ENCODE peak calls at places on chromosomes 13 and 19, in eight cellular contexts. One of them, this sample, is unnamed.

GRCh38 chr19:47231215-47232054 is 436 bp upstream of the BBC3 start:
- DNase-seq in GM23248: peak; percentile 93
- DNase-seq in CD8-positive, alpha-beta memory T cell: peak; percentile 90
- DNase-seq in heart right ventricle: peak; percentile 92
- DNase-seq in SJCRH30: peak; percentile 79
- DNase-seq in MM.1S: peak; percentile 86
- DNase-seq in left lung: peak; percentile 93
- DNase-seq in CD4-positive, alpha-beta memory T cell: peak; percentile 90
- DNase-seq in this sample: peak; percentile 94

GRCh38 chr19:46813570-46814358 is 25.4 kb upstream of the SLC1A5 start:
- DNase-seq in GM23248: no peak
- DNase-seq in CD8-positive, alpha-beta memory T cell: no peak
- DNase-seq in heart right ventricle: peak; percentile 78
- DNase-seq in SJCRH30: peak; percentile 40
- DNase-seq in MM.1S: no peak
- DNase-seq in left lung: peak; percentile 77
- DNase-seq in CD4-positive, alpha-beta memory T cell: no peak
- DNase-seq in this sample: no peak

GRCh38 chr13:22561581-22561980 is 619.2 kb upstream of the SGCG start:
- DNase-seq in GM23248: no peak
- DNase-seq in CD8-positive, alpha-beta memory T cell: no peak
- DNase-seq in heart right ventricle: no peak
- DNase-seq in SJCRH30: peak; percentile 42
- DNase-seq in MM.1S: no peak
- DNase-seq in left lung: no peak
- DNase-seq in CD4-positive, alpha-beta memory T cell: no peak
- DNase-seq in this sample: no peak

GRCh38 chr13:30520571-30520970 is 54.8 kb upstream of the HMGB1 start:
- DNase-seq in GM23248: peak; percentile 93
- DNase-seq in CD8-positive, alpha-beta memory T cell: no peak
- DNase-seq in heart right ventricle: no peak
- DNase-seq in SJCRH30: no peak
- DNase-seq in MM.1S: no peak
- DNase-seq in left lung: no peak
- DNase-seq in CD4-positive, alpha-beta memory T cell: no peak
- DNase-seq in this sample: no peak

GRCh38 chr13:67619987-67620386 is 389.9 kb upstream of the PCDH9 start:
- DNase-seq in GM23248: no peak
- DNase-seq in CD8-positive, alpha-beta memory T cell: no peak
- DNase-seq in heart right ventricle: no peak
- DNase-seq in SJCRH30: no peak
- DNase-seq in MM.1S: no peak
- DNase-seq in left lung: no peak
- DNase-seq in CD4-positive, alpha-beta memory T cell: no peak
- DNase-seq in this sample: no peak

GRCh38 chr13:101624210-101624922 is 171.9 kb downstream of the ITGBL1 start:
- DNase-seq in GM23248: no peak
- DNase-seq in CD8-positive, alpha-beta memory T cell: no peak
- DNase-seq in heart right ventricle: no peak
- DNase-seq in SJCRH30: no peak
- DNase-seq in MM.1S: no peak
- DNase-seq in left lung: no peak
- DNase-seq in CD4-positive, alpha-beta memory T cell: peak; percentile 6
- DNase-seq in this sample: no peak

GRCh38 chr13:33078268-33078667 is 62.0 kb downstream of the KL start:
- DNase-seq in GM23248: no peak
- DNase-seq in CD8-positive, alpha-beta memory T cell: no peak
- DNase-seq in heart right ventricle: no peak
- DNase-seq in SJCRH30: no peak
- DNase-seq in MM.1S: no peak
- DNase-seq in left lung: no peak
- DNase-seq in CD4-positive, alpha-beta memory T cell: no peak
- DNase-seq in this sample: no peak

GRCh38 chr19:2524361-2524839 is 48.5 kb downstream of the GADD45B start:
- DNase-seq in GM23248: no peak
- DNase-seq in CD8-positive, alpha-beta memory T cell: no peak
- DNase-seq in heart right ventricle: no peak
- DNase-seq in SJCRH30: no peak
- DNase-seq in MM.1S: no peak
- DNase-seq in left lung: no peak
- DNase-seq in CD4-positive, alpha-beta memory T cell: no peak
- DNase-seq in this sample: no peak

GRCh38 chr13:41054919-41055619 is 6.2 kb upstream of the WBP4 start:
- DNase-seq in GM23248: peak; percentile 32
- DNase-seq in CD8-positive, alpha-beta memory T cell: no peak
- DNase-seq in heart right ventricle: no peak
- DNase-seq in SJCRH30: peak; percentile 24
- DNase-seq in MM.1S: no peak
- DNase-seq in left lung: no peak
- DNase-seq in CD4-positive, alpha-beta memory T cell: no peak
- DNase-seq in this sample: no peak

GRCh38 chr13:52852444-52852843 is 4.0 kb upstream of the PCDH8 start:
- DNase-seq in GM23248: no peak
- DNase-seq in CD8-positive, alpha-beta memory T cell: no peak
- DNase-seq in heart right ventricle: no peak
- DNase-seq in SJCRH30: no peak
- DNase-seq in MM.1S: no peak
- DNase-seq in left lung: no peak
- DNase-seq in CD4-positive, alpha-beta memory T cell: no peak
- DNase-seq in this sample: peak; percentile 15

GRCh38 chr19:56660381-56661105 is 11.0 kb downstream of the ZNF835 start:
- DNase-seq in GM23248: no peak
- DNase-seq in CD8-positive, alpha-beta memory T cell: no peak
- DNase-seq in heart right ventricle: peak; percentile 62
- DNase-seq in SJCRH30: peak; percentile 26
- DNase-seq in MM.1S: no peak
- DNase-seq in left lung: no peak
- DNase-seq in CD4-positive, alpha-beta memory T cell: no peak
- DNase-seq in this sample: no peak

GRCh38 chr19:3253270-3253669 is 28.8 kb downstream of the CELF5 start:
- DNase-seq in GM23248: no peak
- DNase-seq in CD8-positive, alpha-beta memory T cell: no peak
- DNase-seq in heart right ventricle: no peak
- DNase-seq in SJCRH30: peak; percentile 9
- DNase-seq in MM.1S: no peak
- DNase-seq in left lung: no peak
- DNase-seq in CD4-positive, alpha-beta memory T cell: no peak
- DNase-seq in this sample: no peak

GRCh38 chr13:36997716-36998427 is 1.3 kb downstream of the ALG5 start:
- DNase-seq in GM23248: peak; percentile 51
- DNase-seq in CD8-positive, alpha-beta memory T cell: no peak
- DNase-seq in heart right ventricle: no peak
- DNase-seq in SJCRH30: no peak
- DNase-seq in MM.1S: no peak
- DNase-seq in left lung: no peak
- DNase-seq in CD4-positive, alpha-beta memory T cell: no peak
- DNase-seq in this sample: no peak

GRCh38 chr13:94706854-94707399 is 5.4 kb downstream of the SOX21 start:
- DNase-seq in GM23248: no peak
- DNase-seq in CD8-positive, alpha-beta memory T cell: no peak
- DNase-seq in heart right ventricle: no peak
- DNase-seq in SJCRH30: no peak
- DNase-seq in MM.1S: no peak
- DNase-seq in left lung: no peak
- DNase-seq in CD4-positive, alpha-beta memory T cell: no peak
- DNase-seq in this sample: no peak

GRCh38 chr13:94704347-94705080 is 7.8 kb downstream of the SOX21 start:
- DNase-seq in GM23248: no peak
- DNase-seq in CD8-positive, alpha-beta memory T cell: no peak
- DNase-seq in heart right ventricle: no peak
- DNase-seq in SJCRH30: no peak
- DNase-seq in MM.1S: no peak
- DNase-seq in left lung: no peak
- DNase-seq in CD4-positive, alpha-beta memory T cell: no peak
- DNase-seq in this sample: no peak

GRCh38 chr13:94707400-94708021 is 4.8 kb downstream of the SOX21 start:
- DNase-seq in GM23248: no peak
- DNase-seq in CD8-positive, alpha-beta memory T cell: no peak
- DNase-seq in heart right ventricle: no peak
- DNase-seq in SJCRH30: no peak
- DNase-seq in MM.1S: no peak
- DNase-seq in left lung: no peak
- DNase-seq in CD4-positive, alpha-beta memory T cell: no peak
- DNase-seq in this sample: peak; percentile 38

GRCh38 chr13:94705081-94705751 is 7.1 kb downstream of the SOX21 start:
- DNase-seq in GM23248: no peak
- DNase-seq in CD8-positive, alpha-beta memory T cell: no peak
- DNase-seq in heart right ventricle: no peak
- DNase-seq in SJCRH30: no peak
- DNase-seq in MM.1S: no peak
- DNase-seq in left lung: no peak
- DNase-seq in CD4-positive, alpha-beta memory T cell: no peak
- DNase-seq in this sample: no peak

GRCh38 chr13:94706101-94706853 is 6.1 kb downstream of the SOX21 start:
- DNase-seq in GM23248: no peak
- DNase-seq in CD8-positive, alpha-beta memory T cell: no peak
- DNase-seq in heart right ventricle: no peak
- DNase-seq in SJCRH30: no peak
- DNase-seq in MM.1S: no peak
- DNase-seq in left lung: no peak
- DNase-seq in CD4-positive, alpha-beta memory T cell: no peak
- DNase-seq in this sample: no peak
- H3K27me3 ChIP-seq in GM23248: peaks cover 91% of the 10 kb centered on the region
- H3K27me3 ChIP-seq in CD8-positive, alpha-beta memory T cell: peaks cover 77% of the 10 kb centered on the region
- H3K27me3 ChIP-seq in heart right ventricle: peaks cover 38% of the 10 kb centered on the region
- H3K27me3 ChIP-seq in SJCRH30: no peaks in the 10 kb centered on the region
- H3K27me3 ChIP-seq in MM.1S: no peaks in the 10 kb centered on the region
- H3K27me3 ChIP-seq in left lung: peaks cover 100% of the 10 kb centered on the region
- H3K27me3 ChIP-seq in CD4-positive, alpha-beta memory T cell: peaks cover 59% of the 10 kb centered on the region
- H3K27me3 ChIP-seq in this sample: peaks cover 96% of the 10 kb centered on the region

GRCh38 chr13:51229731-51230130 is 7.5 kb downstream of the FAM124A start:
- DNase-seq in GM23248: no peak
- DNase-seq in CD8-positive, alpha-beta memory T cell: no peak
- DNase-seq in heart right ventricle: no peak
- DNase-seq in SJCRH30: no peak
- DNase-seq in MM.1S: no peak
- DNase-seq in left lung: no peak
- DNase-seq in CD4-positive, alpha-beta memory T cell: no peak
- DNase-seq in this sample: no peak

GRCh38 chr13:51231456-51231855 is 9.3 kb downstream of the FAM124A start:
- DNase-seq in GM23248: no peak
- DNase-seq in CD8-positive, alpha-beta memory T cell: no peak
- DNase-seq in heart right ventricle: no peak
- DNase-seq in SJCRH30: no peak
- DNase-seq in MM.1S: no peak
- DNase-seq in left lung: no peak
- DNase-seq in CD4-positive, alpha-beta memory T cell: no peak
- DNase-seq in this sample: no peak

GRCh38 chr13:51229141-51229540 is 6.9 kb downstream of the FAM124A start:
- DNase-seq in GM23248: no peak
- DNase-seq in CD8-positive, alpha-beta memory T cell: no peak
- DNase-seq in heart right ventricle: no peak
- DNase-seq in SJCRH30: no peak
- DNase-seq in MM.1S: no peak
- DNase-seq in left lung: no peak
- DNase-seq in CD4-positive, alpha-beta memory T cell: no peak
- DNase-seq in this sample: no peak

GRCh38 chr13:51233117-51233826 is 11.1 kb downstream of the FAM124A start:
- DNase-seq in GM23248: no peak
- DNase-seq in CD8-positive, alpha-beta memory T cell: no peak
- DNase-seq in heart right ventricle: no peak
- DNase-seq in SJCRH30: no peak
- DNase-seq in MM.1S: no peak
- DNase-seq in left lung: no peak
- DNase-seq in CD4-positive, alpha-beta memory T cell: no peak
- DNase-seq in this sample: no peak

DNA sequence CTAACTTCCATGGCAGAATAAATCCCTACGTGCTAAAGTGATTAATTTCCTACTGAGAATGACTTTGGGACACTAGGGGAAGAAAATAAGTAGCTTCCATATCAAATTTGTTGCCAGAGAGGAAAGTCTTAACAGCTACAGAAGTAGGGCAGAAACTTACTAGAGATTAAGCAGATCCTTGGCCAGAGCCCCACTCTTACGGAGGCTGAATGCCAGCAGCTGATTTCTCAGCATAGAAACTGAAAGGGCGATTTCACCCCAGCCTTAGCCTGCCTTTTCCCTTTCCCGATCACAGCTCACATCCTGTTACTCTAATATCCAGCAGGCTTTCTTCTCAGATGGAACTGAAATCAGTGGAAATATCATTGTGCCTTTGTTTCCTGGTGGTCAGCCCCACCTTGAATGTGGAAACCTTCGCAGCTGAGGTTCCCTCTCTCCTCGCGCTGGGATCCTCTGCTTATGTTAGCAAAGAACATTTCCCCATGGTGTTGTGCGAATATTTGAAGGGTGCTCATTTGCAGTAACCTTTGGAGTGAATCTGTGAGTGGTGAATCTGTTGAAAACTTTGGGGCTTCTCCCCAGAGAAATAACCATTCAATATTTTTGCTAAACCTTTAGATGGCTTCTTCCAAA is 8.4 kb downstream of the FAM124A start:
- DNase-seq in GM23248: peak; percentile 58
- DNase-seq in CD8-positive, alpha-beta memory T cell: no peak
- DNase-seq in heart right ventricle: peak; percentile 43
- DNase-seq in SJCRH30: no peak
- DNase-seq in MM.1S: no peak
- DNase-seq in left lung: no peak
- DNase-seq in CD4-positive, alpha-beta memory T cell: no peak
- DNase-seq in this sample: no peak
- H3K4me3 ChIP-seq in GM23248: peak overlapping the region; percentile 52
- H3K4me3 ChIP-seq in CD8-positive, alpha-beta memory T cell: no peak overlapping the region
- H3K4me3 ChIP-seq in heart right ventricle: peak overlapping the region; percentile 39
- H3K4me3 ChIP-seq in SJCRH30: no peak overlapping the region
- H3K4me3 ChIP-seq in MM.1S: no peak overlapping the region
- H3K4me3 ChIP-seq in left lung: no peak overlapping the region
- H3K4me3 ChIP-seq in CD4-positive, alpha-beta memory T cell: no peak overlapping the region
- H3K4me3 ChIP-seq in this sample: peak overlapping the region; percentile 23

DNA sequence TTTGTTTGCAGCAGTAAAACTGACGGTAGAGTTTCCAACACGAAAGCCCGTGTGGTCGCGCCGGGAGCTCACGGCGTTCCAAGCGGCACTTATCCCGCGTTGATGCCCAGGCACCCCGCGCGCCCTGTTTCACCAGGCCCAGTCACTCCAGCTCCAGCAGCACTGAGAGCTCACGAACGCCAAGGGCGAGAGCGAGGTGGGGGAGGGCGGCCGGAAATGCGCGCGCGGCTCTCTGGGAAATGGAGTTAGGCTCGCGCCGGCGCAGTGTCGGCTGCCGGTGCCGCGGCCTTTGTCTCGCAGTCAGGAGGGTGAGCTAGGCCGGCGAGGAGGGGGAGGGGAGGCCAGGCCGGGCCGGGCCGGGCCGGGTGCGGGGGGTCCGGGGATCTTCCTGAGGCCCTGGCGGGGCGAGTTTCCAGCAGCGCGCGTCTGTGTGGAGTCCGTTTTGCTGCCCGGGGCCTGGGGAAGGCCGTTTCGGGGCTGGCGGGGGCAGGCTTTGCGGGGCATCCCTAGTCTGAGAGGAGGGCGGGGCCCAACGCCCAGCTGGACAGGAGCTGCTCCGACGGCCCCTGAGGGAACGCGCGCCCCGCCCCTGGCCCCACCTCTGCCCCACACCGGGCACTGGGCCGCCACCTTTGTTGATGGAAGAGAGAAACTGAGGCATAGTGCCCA is at the start of gene ZNF135:
- DNase-seq in GM23248: peak; percentile 95
- DNase-seq in CD8-positive, alpha-beta memory T cell: peak; percentile 41
- DNase-seq in heart right ventricle: peak; percentile 94
- DNase-seq in SJCRH30: peak; percentile 53
- DNase-seq in MM.1S: no peak
- DNase-seq in left lung: peak; percentile 85
- DNase-seq in CD4-positive, alpha-beta memory T cell: peak; percentile 13
- DNase-seq in this sample: peak; percentile 91
- H3K4me1 ChIP-seq in GM23248: no peaks in the 10 kb centered on the region
- H3K4me1 ChIP-seq in CD8-positive, alpha-beta memory T cell: no peaks in the 10 kb centered on the region
- H3K4me1 ChIP-seq in heart right ventricle: peaks cover 23% of the 10 kb centered on the region
- H3K4me1 ChIP-seq in SJCRH30: no peaks in the 10 kb centered on the region
- H3K4me1 ChIP-seq in MM.1S: no peaks in the 10 kb centered on the region
- H3K4me1 ChIP-seq in left lung: no peaks in the 10 kb centered on the region
- H3K4me1 ChIP-seq in CD4-positive, alpha-beta memory T cell: peaks cover 3% of the 10 kb centered on the region
- H3K4me1 ChIP-seq in this sample: no peaks in the 10 kb centered on the region

GRCh38 chr19:30371960-30372824 is at the start of gene ZNF536:
- DNase-seq in GM23248: no peak
- DNase-seq in CD8-positive, alpha-beta memory T cell: no peak
- DNase-seq in heart right ventricle: no peak
- DNase-seq in SJCRH30: no peak
- DNase-seq in MM.1S: no peak
- DNase-seq in left lung: no peak
- DNase-seq in CD4-positive, alpha-beta memory T cell: no peak
- DNase-seq in this sample: no peak
- H3K27me3 ChIP-seq in GM23248: peaks cover 10% of the 10 kb centered on the region
- H3K27me3 ChIP-seq in CD8-positive, alpha-beta memory T cell: no peaks in the 10 kb centered on the region
- H3K27me3 ChIP-seq in heart right ventricle: no peaks in the 10 kb centered on the region
- H3K27me3 ChIP-seq in SJCRH30: no peaks in the 10 kb centered on the region
- H3K27me3 ChIP-seq in MM.1S: peaks cover 67% of the 10 kb centered on the region
- H3K27me3 ChIP-seq in left lung: peaks cover 64% of the 10 kb centered on the region
- H3K27me3 ChIP-seq in CD4-positive, alpha-beta memory T cell: no peaks in the 10 kb centered on the region
- H3K27me3 ChIP-seq in this sample: no peaks in the 10 kb centered on the region